ENCODE peak calls at places on chromosome 13, in four cellular contexts. S is NCI-H748 treated with DMSO at 0.1 percent for 48 hours, I is AG08396, G is heart left ventricle. P is an unnamed sample.

GRCh38 chr13:98315466-98315865 is 138.4 kb upstream of the RNF113B start:
- DNase-seq in I (no peak), S (no peak), G (peak), P (no peak)

GRCh38 chr13:31686660-31687430 is 52.5 kb upstream of the RXFP2 start:
- DNase-seq in I (no peak), S (no peak), G (no peak), P (no peak)

GRCh38 chr13:98927954-98928927 is 49.6 kb downstream of the DOCK9 start:
- DNase-seq in S (no peak), I (no peak), G (no peak), P (no peak)

GRCh38 chr13:114061746-114062145 is 70.7 kb downstream of the RASA3 start:
- DNase-seq in G (peak), S (no peak), I (no peak), P (no peak)

GRCh38 chr13:36718146-36718545 is 44.3 kb downstream of the SERTM1 start:
- DNase-seq in I (no peak), G (no peak), S (no peak), P (no peak)

GRCh38 chr13:49062297-49062896 is 86.7 kb downstream of the FNDC3A start:
- DNase-seq in I (no peak), S (no peak), G (no peak), P (no peak)

GRCh38 chr13:98446234-98446621 is 130.7 kb downstream of the STK24 start:
- DNase-seq in S (no peak), I (no peak), G (no peak), P (no peak)

GRCh38 chr13:47519626-47520025 is 481.4 kb downstream of the SUCLA2 start:
- DNase-seq in G (no peak), S (no peak), I (no peak), P (no peak)

GRCh38 chr13:110187501-110188161 is 119.3 kb downstream of the COL4A1 start:
- DNase-seq in I (peak), S (no peak), G (peak), P (no peak)

GRCh38 chr13:102195566-102196462 is 206.0 kb downstream of the FGF14 start:
- DNase-seq in G (no peak), I (no peak), S (peak), P (no peak)

GRCh38 chr13:18949970-18950369 is 231.7 kb downstream of the TUBA3C start:
- DNase-seq in I (no peak), S (no peak), G (no peak), P (no peak)

GRCh38 chr13:89199138-89199537 is 1528.0 kb downstream of the SLITRK5 start:
- DNase-seq in I (no peak), G (no peak), S (peak), P (no peak)

GRCh38 chr13:86324191-86324590 is 525.0 kb upstream of the SLITRK6 start:
- DNase-seq in G (no peak), S (no peak), I (no peak), P (no peak)

GRCh38 chr13:50677687-50678463 is 165.6 kb downstream of the DLEU7 start:
- DNase-seq in I (no peak), G (no peak), S (peak), P (no peak)

GRCh38 chr13:73661687-73662425 is 472.3 kb downstream of the KLF12 start:
- DNase-seq in S (no peak), I (no peak), G (no peak), P (no peak)

GRCh38 chr13:51912091-51912490 is 50.3 kb downstream of the CCDC70 start:
- DNase-seq in G (no peak), S (peak), I (no peak), P (no peak)

GRCh38 chr13:40026741-40027140 is 371.3 kb downstream of the COG6 start:
- DNase-seq in S (no peak), G (no peak), I (no peak), P (no peak)

GRCh38 chr13:43242040-43242439 is 218.7 kb downstream of the DNAJC15 start:
- DNase-seq in S (peak), I (no peak), G (no peak), P (no peak)

GRCh38 chr13:114134944-114135610 is 2.7 kb upstream of the RASA3 start:
- DNase-seq in S (no peak), I (no peak), G (peak), P (no peak)

GRCh38 chr13:48334534-48335127 is 31.1 kb downstream of the RB1 start:
- DNase-seq in I (no peak), S (peak), G (no peak), P (no peak)